ENCODE peak calls at places on chromosomes 13 and 19, in five cellular contexts. One of them, this sample, is unnamed.
A peak's percentile ranks its signal among the peaks of the same experiment; 100 is the strongest.

GRCh38 chr19:3368848-3369336 is 2.5 kb downstream of the NFIC start:
- DNase-seq in epithelial cell of prostate: no peak
- DNase-seq in CD4-positive, CD25-positive, alpha-beta regulatory T cell: no peak
- DNase-seq in suprapubic skin: no peak
- DNase-seq in left ventricle myocardium inferior: no peak
- DNase-seq in this sample: no peak

GRCh38 chr19:17095141-17095919 is 19.8 kb downstream of the MYO9B start:
- DNase-seq in suprapubic skin: no peak
- DNase-seq in CD4-positive, CD25-positive, alpha-beta regulatory T cell: no peak
- DNase-seq in left ventricle myocardium inferior: peak; percentile 69
- DNase-seq in epithelial cell of prostate: no peak
- DNase-seq in this sample: no peak

GRCh38 chr19:21474671-21475181 is 30.7 kb upstream of the ZNF429 start:
- DNase-seq in suprapubic skin: peak; percentile 74
- DNase-seq in left ventricle myocardium inferior: peak; percentile 82
- DNase-seq in epithelial cell of prostate: no peak
- DNase-seq in CD4-positive, CD25-positive, alpha-beta regulatory T cell: peak; percentile 70
- DNase-seq in this sample: peak; percentile 68

GRCh38 chr13:88051746-88052482 is 380.7 kb downstream of the SLITRK5 start:
- DNase-seq in CD4-positive, CD25-positive, alpha-beta regulatory T cell: no peak
- DNase-seq in epithelial cell of prostate: no peak
- DNase-seq in suprapubic skin: no peak
- DNase-seq in left ventricle myocardium inferior: no peak
- DNase-seq in this sample: no peak

GRCh38 chr19:32457540-32457939 is 52.0 kb downstream of the DPY19L3 start:
- DNase-seq in CD4-positive, CD25-positive, alpha-beta regulatory T cell: no peak
- DNase-seq in epithelial cell of prostate: no peak
- DNase-seq in left ventricle myocardium inferior: no peak
- DNase-seq in suprapubic skin: no peak
- DNase-seq in this sample: no peak

GRCh38 chr19:5186293-5187050 is 154.1 kb downstream of the PTPRS start:
- DNase-seq in suprapubic skin: no peak
- DNase-seq in epithelial cell of prostate: no peak
- DNase-seq in left ventricle myocardium inferior: no peak
- DNase-seq in CD4-positive, CD25-positive, alpha-beta regulatory T cell: no peak
- DNase-seq in this sample: no peak

GRCh38 chr13:96898855-96899254 is 95.4 kb downstream of the OXGR1 start:
- DNase-seq in left ventricle myocardium inferior: no peak
- DNase-seq in epithelial cell of prostate: no peak
- DNase-seq in CD4-positive, CD25-positive, alpha-beta regulatory T cell: no peak
- DNase-seq in suprapubic skin: no peak
- DNase-seq in this sample: peak; percentile 53

GRCh38 chr13:36275190-36276002 is 22.2 kb downstream of the CCDC169 start:
- DNase-seq in CD4-positive, CD25-positive, alpha-beta regulatory T cell: peak; percentile 40
- DNase-seq in left ventricle myocardium inferior: no peak
- DNase-seq in suprapubic skin: no peak
- DNase-seq in epithelial cell of prostate: peak; percentile 10
- DNase-seq in this sample: no peak

GRCh38 chr19:16013851-16014840 is 62.1 kb upstream of the TPM4 start:
- DNase-seq in suprapubic skin: no peak
- DNase-seq in CD4-positive, CD25-positive, alpha-beta regulatory T cell: no peak
- DNase-seq in epithelial cell of prostate: no peak
- DNase-seq in left ventricle myocardium inferior: no peak
- DNase-seq in this sample: no peak

GRCh38 chr13:57128909-57129308 is 11.8 kb upstream of the PRR20A start:
- DNase-seq in left ventricle myocardium inferior: no peak
- DNase-seq in suprapubic skin: no peak
- DNase-seq in epithelial cell of prostate: no peak
- DNase-seq in CD4-positive, CD25-positive, alpha-beta regulatory T cell: no peak
- DNase-seq in this sample: no peak

GRCh38 chr13:113836917-113837553 is 26.8 kb downstream of the GAS6 start:
- DNase-seq in suprapubic skin: no peak
- DNase-seq in CD4-positive, CD25-positive, alpha-beta regulatory T cell: no peak
- DNase-seq in epithelial cell of prostate: peak; percentile 90
- DNase-seq in left ventricle myocardium inferior: peak; percentile 76
- DNase-seq in this sample: no peak

GRCh38 chr19:4622695-4623421 is 16.5 kb upstream of the TNFAIP8L1 start:
- DNase-seq in suprapubic skin: no peak
- DNase-seq in CD4-positive, CD25-positive, alpha-beta regulatory T cell: no peak
- DNase-seq in epithelial cell of prostate: no peak
- DNase-seq in left ventricle myocardium inferior: no peak
- DNase-seq in this sample: no peak

GRCh38 chr13:89740994-89741678 is 1606.4 kb upstream of the MIR17HG start:
- DNase-seq in suprapubic skin: peak; percentile 40
- DNase-seq in epithelial cell of prostate: no peak
- DNase-seq in left ventricle myocardium inferior: no peak
- DNase-seq in CD4-positive, CD25-positive, alpha-beta regulatory T cell: no peak
- DNase-seq in this sample: no peak

GRCh38 chr19:2035590-2035991 is 15.5 kb downstream of the MKNK2 start:
- DNase-seq in CD4-positive, CD25-positive, alpha-beta regulatory T cell: no peak
- DNase-seq in epithelial cell of prostate: no peak
- DNase-seq in left ventricle myocardium inferior: no peak
- DNase-seq in suprapubic skin: peak; percentile 65
- DNase-seq in this sample: no peak

GRCh38 chr19:50712833-50713232 is 6.8 kb downstream of the SHANK1 start:
- DNase-seq in CD4-positive, CD25-positive, alpha-beta regulatory T cell: no peak
- DNase-seq in epithelial cell of prostate: no peak
- DNase-seq in left ventricle myocardium inferior: no peak
- DNase-seq in suprapubic skin: no peak
- DNase-seq in this sample: no peak

GRCh38 chr13:112818040-112818697 is 128.3 kb downstream of the ATP11A start:
- DNase-seq in epithelial cell of prostate: no peak
- DNase-seq in CD4-positive, CD25-positive, alpha-beta regulatory T cell: no peak
- DNase-seq in suprapubic skin: peak; percentile 18
- DNase-seq in left ventricle myocardium inferior: no peak
- DNase-seq in this sample: no peak

GRCh38 chr19:58182577-58182988 is 278 bp upstream of the ZNF274 start:
- DNase-seq in suprapubic skin: no peak
- DNase-seq in left ventricle myocardium inferior: no peak
- DNase-seq in CD4-positive, CD25-positive, alpha-beta regulatory T cell: no peak
- DNase-seq in epithelial cell of prostate: no peak
- DNase-seq in this sample: no peak

GRCh38 chr13:98482476-98483444 is 94.1 kb downstream of the STK24 start:
- DNase-seq in suprapubic skin: peak; percentile 83
- DNase-seq in epithelial cell of prostate: no peak
- DNase-seq in CD4-positive, CD25-positive, alpha-beta regulatory T cell: no peak
- DNase-seq in left ventricle myocardium inferior: peak; percentile 80
- DNase-seq in this sample: peak; percentile 73

GRCh38 chr19:38229585-38230073 is 5.6 kb upstream of the DPF1 start:
- DNase-seq in CD4-positive, CD25-positive, alpha-beta regulatory T cell: peak; percentile 86
- DNase-seq in left ventricle myocardium inferior: peak; percentile 56
- DNase-seq in epithelial cell of prostate: no peak
- DNase-seq in suprapubic skin: no peak
- DNase-seq in this sample: peak; percentile 83

GRCh38 chr19:1170938-1171754 is 2.9 kb downstream of the SBNO2 start:
- DNase-seq in epithelial cell of prostate: no peak
- DNase-seq in suprapubic skin: peak; percentile 73
- DNase-seq in CD4-positive, CD25-positive, alpha-beta regulatory T cell: no peak
- DNase-seq in left ventricle myocardium inferior: no peak
- DNase-seq in this sample: peak; percentile 31

GRCh38 chr19:58434217-58434616 is 5.7 kb downstream of the ZNF132 start:
- DNase-seq in epithelial cell of prostate: no peak
- DNase-seq in suprapubic skin: no peak
- DNase-seq in CD4-positive, CD25-positive, alpha-beta regulatory T cell: no peak
- DNase-seq in left ventricle myocardium inferior: no peak
- DNase-seq in this sample: no peak

GRCh38 chr13:20924758-20925394 is 22.3 kb upstream of the XPO4 start:
- DNase-seq in left ventricle myocardium inferior: peak; percentile 60
- DNase-seq in suprapubic skin: no peak
- DNase-seq in CD4-positive, CD25-positive, alpha-beta regulatory T cell: peak; percentile 80
- DNase-seq in epithelial cell of prostate: no peak
- DNase-seq in this sample: peak; percentile 77

GRCh38 chr13:91032104-91032503 is 315.4 kb upstream of the MIR17HG start:
- DNase-seq in suprapubic skin: no peak
- DNase-seq in CD4-positive, CD25-positive, alpha-beta regulatory T cell: no peak
- DNase-seq in epithelial cell of prostate: no peak
- DNase-seq in left ventricle myocardium inferior: no peak
- DNase-seq in this sample: no peak

GRCh38 chr13:22451345-22451744 is 729.4 kb upstream of the SGCG start:
- DNase-seq in suprapubic skin: no peak
- DNase-seq in CD4-positive, CD25-positive, alpha-beta regulatory T cell: no peak
- DNase-seq in left ventricle myocardium inferior: peak; percentile 37
- DNase-seq in epithelial cell of prostate: no peak
- DNase-seq in this sample: no peak

GRCh38 chr19:14107581-14108461 is 9.7 kb downstream of the PRKACA start:
- DNase-seq in suprapubic skin: no peak
- DNase-seq in epithelial cell of prostate: no peak
- DNase-seq in CD4-positive, CD25-positive, alpha-beta regulatory T cell: no peak
- DNase-seq in left ventricle myocardium inferior: peak; percentile 79
- DNase-seq in this sample: no peak

GRCh38 chr13:29162638-29163037 is 342.5 kb downstream of the MTUS2 start:
- DNase-seq in suprapubic skin: no peak
- DNase-seq in epithelial cell of prostate: no peak
- DNase-seq in left ventricle myocardium inferior: no peak
- DNase-seq in CD4-positive, CD25-positive, alpha-beta regulatory T cell: no peak
- DNase-seq in this sample: no peak

GRCh38 chr13:95445116-95445515 is 107.4 kb upstream of the CLDN10 start:
- DNase-seq in CD4-positive, CD25-positive, alpha-beta regulatory T cell: no peak
- DNase-seq in suprapubic skin: no peak
- DNase-seq in left ventricle myocardium inferior: no peak
- DNase-seq in epithelial cell of prostate: no peak
- DNase-seq in this sample: no peak

GRCh38 chr13:95451656-95452055 is 100.9 kb upstream of the CLDN10 start:
- DNase-seq in suprapubic skin: no peak
- DNase-seq in epithelial cell of prostate: no peak
- DNase-seq in CD4-positive, CD25-positive, alpha-beta regulatory T cell: no peak
- DNase-seq in left ventricle myocardium inferior: no peak
- DNase-seq in this sample: no peak

GRCh38 chr13:95452376-95452775 is 100.1 kb upstream of the CLDN10 start:
- DNase-seq in suprapubic skin: no peak
- DNase-seq in epithelial cell of prostate: no peak
- DNase-seq in left ventricle myocardium inferior: no peak
- DNase-seq in CD4-positive, CD25-positive, alpha-beta regulatory T cell: no peak
- DNase-seq in this sample: no peak

GRCh38 chr13:95447766-95448165 is 104.8 kb upstream of the CLDN10 start:
- DNase-seq in epithelial cell of prostate: no peak
- DNase-seq in suprapubic skin: no peak
- DNase-seq in CD4-positive, CD25-positive, alpha-beta regulatory T cell: no peak
- DNase-seq in left ventricle myocardium inferior: no peak
- DNase-seq in this sample: no peak
- H3K27ac ChIP-seq in epithelial cell of prostate: no peak overlapping the region
- H3K27ac ChIP-seq in suprapubic skin: no peak overlapping the region
- H3K27ac ChIP-seq in CD4-positive, CD25-positive, alpha-beta regulatory T cell: no peak overlapping the region
- H3K27ac ChIP-seq in left ventricle myocardium inferior: no peak overlapping the region
- H3K27ac ChIP-seq in this sample: no peak overlapping the region

DNA sequence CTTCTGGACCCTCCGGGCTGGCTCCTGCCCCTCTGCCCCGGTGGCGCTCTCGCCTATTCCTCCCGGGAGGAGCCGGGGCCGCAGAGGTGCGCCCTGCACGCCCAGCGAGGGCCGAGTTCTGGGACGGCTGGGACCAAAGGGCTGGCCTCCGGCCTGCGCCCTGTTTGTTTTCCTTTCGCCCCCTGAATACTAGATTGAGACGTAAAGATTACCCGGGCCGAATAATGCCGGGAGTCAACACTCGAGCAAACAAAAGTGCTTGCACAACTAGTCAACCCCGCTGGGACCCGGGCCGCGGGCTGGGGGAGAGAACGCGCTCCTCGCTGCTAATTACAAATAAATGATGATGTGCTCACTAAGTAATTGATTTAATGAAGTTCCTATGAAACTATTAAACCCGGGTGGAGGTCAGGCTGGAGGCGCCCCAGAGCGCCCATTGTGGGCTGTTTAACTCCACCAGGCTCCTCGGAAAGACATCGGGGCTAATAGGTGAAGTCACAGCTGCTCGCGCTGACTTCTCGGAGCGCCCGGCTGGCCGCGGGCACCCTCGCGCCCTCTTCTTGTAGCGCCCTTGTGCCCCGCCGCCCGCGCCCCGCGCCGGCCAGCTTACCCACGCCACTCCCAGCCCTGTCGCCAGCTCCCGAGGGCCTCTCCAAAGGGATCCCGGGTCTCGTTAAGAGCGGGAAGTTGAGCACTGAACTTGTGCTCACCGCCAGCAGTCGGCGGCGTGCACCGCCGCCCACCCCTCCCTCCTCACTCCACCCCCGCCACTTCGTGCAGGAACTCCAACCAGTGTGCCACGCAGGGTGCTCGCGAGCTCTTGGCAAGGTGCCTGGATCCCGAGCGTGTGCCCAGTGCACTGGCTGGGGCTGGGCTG is 14.9 kb downstream of the ZIC5 start:
- DNase-seq in left ventricle myocardium inferior: no peak
- DNase-seq in CD4-positive, CD25-positive, alpha-beta regulatory T cell: no peak
- DNase-seq in epithelial cell of prostate: no peak
- DNase-seq in suprapubic skin: no peak
- DNase-seq in this sample: no peak
- H3K27ac ChIP-seq in left ventricle myocardium inferior: no peak overlapping the region
- H3K27ac ChIP-seq in CD4-positive, CD25-positive, alpha-beta regulatory T cell: no peak overlapping the region
- H3K27ac ChIP-seq in epithelial cell of prostate: no peak overlapping the region
- H3K27ac ChIP-seq in suprapubic skin: no peak overlapping the region
- H3K27ac ChIP-seq in this sample: no peak overlapping the region

GRCh38 chr19:41957838-41958366 is 1.2 kb downstream of the RABAC1 start:
- DNase-seq in epithelial cell of prostate: peak; percentile 56
- DNase-seq in left ventricle myocardium inferior: peak; percentile 48
- DNase-seq in CD4-positive, CD25-positive, alpha-beta regulatory T cell: peak; percentile 64
- DNase-seq in suprapubic skin: no peak
- DNase-seq in this sample: no peak
- H3K27ac ChIP-seq in epithelial cell of prostate: peak overlapping the region; percentile 83
- H3K27ac ChIP-seq in left ventricle myocardium inferior: peak overlapping the region; percentile 92
- H3K27ac ChIP-seq in CD4-positive, CD25-positive, alpha-beta regulatory T cell: peak overlapping the region; percentile 81
- H3K27ac ChIP-seq in suprapubic skin: no peak overlapping the region
- H3K27ac ChIP-seq in this sample: peak overlapping the region; percentile 80

DNA sequence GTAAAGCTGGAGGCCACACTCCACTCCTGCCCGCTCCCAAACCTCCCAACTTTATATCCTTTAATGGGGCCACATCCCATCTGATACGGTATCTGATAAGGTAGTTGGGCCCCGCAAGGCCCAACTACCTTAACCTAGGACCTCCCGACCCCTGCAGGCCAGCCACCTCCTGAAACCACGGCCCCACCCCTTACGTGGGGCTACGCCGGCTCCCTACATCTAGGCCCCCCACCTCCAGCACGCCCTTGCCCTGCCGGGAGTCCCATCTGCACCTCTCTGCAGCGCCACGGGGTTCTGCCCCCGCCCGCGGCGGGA is 2.2 kb downstream of the IGFLR1 start:
- DNase-seq in CD4-positive, CD25-positive, alpha-beta regulatory T cell: no peak
- DNase-seq in epithelial cell of prostate: no peak
- DNase-seq in suprapubic skin: no peak
- DNase-seq in left ventricle myocardium inferior: no peak
- DNase-seq in this sample: no peak
- H3K27ac ChIP-seq in CD4-positive, CD25-positive, alpha-beta regulatory T cell: peak overlapping the region; percentile 100
- H3K27ac ChIP-seq in epithelial cell of prostate: no peak overlapping the region
- H3K27ac ChIP-seq in suprapubic skin: peak overlapping the region; percentile 79
- H3K27ac ChIP-seq in left ventricle myocardium inferior: peak overlapping the region; percentile 89
- H3K27ac ChIP-seq in this sample: peak overlapping the region; percentile 87

This sample was measured in substantia nigra.